ENCODE peak calls at places on chromosome 14, in nine cellular contexts. One of them, this sample, is unnamed.

GRCh38 chr14:61365667-61366194 is 44.4 kb downstream of the PRKCH start:
- DNase-seq in left ventricle myocardium inferior: no peak
- DNase-seq in keratinocyte: no peak
- DNase-seq in Peyer's patch: no peak
- DNase-seq in AG04450: no peak
- DNase-seq in right lobe of liver: no peak
- DNase-seq in sigmoid colon: no peak
- DNase-seq in neural progenitor cell: no peak
- DNase-seq in MM.1S: no peak
- DNase-seq in this sample: no peak

GRCh38 chr14:97380539-97380941 is 583.4 kb downstream of the VRK1 start:
- DNase-seq in neural progenitor cell: no peak
- DNase-seq in left ventricle myocardium inferior: no peak
- DNase-seq in Peyer's patch: no peak
- DNase-seq in MM.1S: no peak
- DNase-seq in AG04450: no peak
- DNase-seq in keratinocyte: peak; percentile 41
- DNase-seq in sigmoid colon: no peak
- DNase-seq in right lobe of liver: no peak
- DNase-seq in this sample: peak; percentile 36

GRCh38 chr14:38122241-38122640 is 85.5 kb upstream of the SSTR1 start:
- DNase-seq in keratinocyte: no peak
- DNase-seq in right lobe of liver: no peak
- DNase-seq in MM.1S: no peak
- DNase-seq in neural progenitor cell: no peak
- DNase-seq in sigmoid colon: no peak
- DNase-seq in AG04450: no peak
- DNase-seq in Peyer's patch: no peak
- DNase-seq in left ventricle myocardium inferior: no peak
- DNase-seq in this sample: no peak

GRCh38 chr14:72256055-72256454 is 323.8 kb downstream of the RGS6 start:
- DNase-seq in AG04450: no peak
- DNase-seq in MM.1S: no peak
- DNase-seq in neural progenitor cell: no peak
- DNase-seq in right lobe of liver: no peak
- DNase-seq in keratinocyte: no peak
- DNase-seq in Peyer's patch: no peak
- DNase-seq in sigmoid colon: no peak
- DNase-seq in left ventricle myocardium inferior: no peak
- DNase-seq in this sample: no peak

GRCh38 chr14:100764716-100765115 is 38.0 kb downstream of the DLK1 start:
- DNase-seq in Peyer's patch: no peak
- DNase-seq in neural progenitor cell: peak; percentile 70
- DNase-seq in right lobe of liver: no peak
- DNase-seq in keratinocyte: no peak
- DNase-seq in left ventricle myocardium inferior: no peak
- DNase-seq in sigmoid colon: peak; percentile 39
- DNase-seq in MM.1S: no peak
- DNase-seq in AG04450: no peak
- DNase-seq in this sample: no peak

GRCh38 chr14:98919431-98919830 is 352.6 kb downstream of the BCL11B start:
- DNase-seq in neural progenitor cell: no peak
- DNase-seq in Peyer's patch: no peak
- DNase-seq in sigmoid colon: peak; percentile 43
- DNase-seq in left ventricle myocardium inferior: no peak
- DNase-seq in MM.1S: no peak
- DNase-seq in keratinocyte: no peak
- DNase-seq in AG04450: no peak
- DNase-seq in right lobe of liver: no peak
- DNase-seq in this sample: no peak

GRCh38 chr14:75232597-75232996 is 46.0 kb upstream of the FOS start:
- DNase-seq in MM.1S: no peak
- DNase-seq in right lobe of liver: no peak
- DNase-seq in sigmoid colon: no peak
- DNase-seq in neural progenitor cell: no peak
- DNase-seq in Peyer's patch: peak; percentile 44
- DNase-seq in left ventricle myocardium inferior: no peak
- DNase-seq in keratinocyte: no peak
- DNase-seq in AG04450: no peak
- DNase-seq in this sample: peak; percentile 45

GRCh38 chr14:50025776-50026175 is 90.6 kb downstream of the VCPKMT start:
- DNase-seq in MM.1S: no peak
- DNase-seq in right lobe of liver: no peak
- DNase-seq in AG04450: no peak
- DNase-seq in Peyer's patch: no peak
- DNase-seq in left ventricle myocardium inferior: no peak
- DNase-seq in keratinocyte: no peak
- DNase-seq in sigmoid colon: no peak
- DNase-seq in neural progenitor cell: no peak
- DNase-seq in this sample: no peak

GRCh38 chr14:95485222-95485819 is 31.1 kb downstream of the SYNE3 start:
- DNase-seq in sigmoid colon: no peak
- DNase-seq in AG04450: no peak
- DNase-seq in MM.1S: no peak
- DNase-seq in neural progenitor cell: peak; percentile 62
- DNase-seq in Peyer's patch: no peak
- DNase-seq in right lobe of liver: no peak
- DNase-seq in keratinocyte: no peak
- DNase-seq in left ventricle myocardium inferior: no peak
- DNase-seq in this sample: no peak

GRCh38 chr14:86782092-86782580 is 1210.8 kb downstream of the GALC start:
- DNase-seq in AG04450: no peak
- DNase-seq in neural progenitor cell: no peak
- DNase-seq in keratinocyte: no peak
- DNase-seq in sigmoid colon: no peak
- DNase-seq in MM.1S: no peak
- DNase-seq in Peyer's patch: no peak
- DNase-seq in right lobe of liver: no peak
- DNase-seq in left ventricle myocardium inferior: no peak
- DNase-seq in this sample: no peak

GRCh38 chr14:86780461-86780860 is 1212.5 kb downstream of the GALC start:
- DNase-seq in left ventricle myocardium inferior: no peak
- DNase-seq in AG04450: no peak
- DNase-seq in sigmoid colon: no peak
- DNase-seq in Peyer's patch: no peak
- DNase-seq in keratinocyte: no peak
- DNase-seq in neural progenitor cell: no peak
- DNase-seq in right lobe of liver: no peak
- DNase-seq in MM.1S: no peak
- DNase-seq in this sample: no peak

GRCh38 chr14:86779416-86779815 is 1213.6 kb downstream of the GALC start:
- DNase-seq in keratinocyte: no peak
- DNase-seq in neural progenitor cell: no peak
- DNase-seq in MM.1S: no peak
- DNase-seq in AG04450: no peak
- DNase-seq in right lobe of liver: no peak
- DNase-seq in left ventricle myocardium inferior: no peak
- DNase-seq in Peyer's patch: no peak
- DNase-seq in sigmoid colon: no peak
- DNase-seq in this sample: no peak

GRCh38 chr14:86777950-86778602 is 1214.9 kb downstream of the GALC start:
- DNase-seq in AG04450: peak; percentile 37
- DNase-seq in MM.1S: no peak
- DNase-seq in keratinocyte: no peak
- DNase-seq in right lobe of liver: no peak
- DNase-seq in left ventricle myocardium inferior: no peak
- DNase-seq in sigmoid colon: no peak
- DNase-seq in neural progenitor cell: no peak
- DNase-seq in Peyer's patch: no peak
- DNase-seq in this sample: no peak

DNA sequence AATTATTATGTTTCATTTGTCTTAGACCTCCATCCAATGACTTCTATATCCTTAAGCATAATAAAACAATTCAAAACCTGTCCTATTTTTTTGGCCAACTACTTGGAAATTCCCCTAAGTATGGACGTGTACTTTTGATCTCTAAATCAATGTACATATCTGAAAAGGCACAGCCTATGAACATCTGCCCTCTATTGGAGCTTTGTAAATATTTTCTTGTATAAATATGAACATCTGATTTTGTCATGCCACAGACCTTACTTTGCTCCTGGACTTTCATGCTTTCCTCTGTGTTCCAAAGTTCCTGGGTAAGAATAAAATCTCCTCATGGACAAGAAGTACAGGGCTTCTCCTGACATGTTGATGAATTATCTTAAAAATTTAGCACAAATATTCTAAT is 1211.9 kb downstream of the GALC start:
- DNase-seq in AG04450: no peak
- DNase-seq in MM.1S: no peak
- DNase-seq in sigmoid colon: no peak
- DNase-seq in keratinocyte: no peak
- DNase-seq in neural progenitor cell: no peak
- DNase-seq in left ventricle myocardium inferior: no peak
- DNase-seq in Peyer's patch: no peak
- DNase-seq in right lobe of liver: no peak
- DNase-seq in this sample: no peak
- TF ChIP-seq CTCF in AG04450: peak; percentile 39
- TF ChIP-seq CTCF in MM.1S: no peak
- TF ChIP-seq CTCF in sigmoid colon: no peak
- TF ChIP-seq CTCF in keratinocyte: no peak
- TF ChIP-seq CTCF in neural progenitor cell: no peak
- TF ChIP-seq CTCF in left ventricle myocardium inferior: no peak
- TF ChIP-seq CTCF in Peyer's patch: no peak
- TF ChIP-seq CTCF in right lobe of liver: peak; percentile 12
- TF ChIP-seq CTCF in this sample: no peak

GRCh38 chr14:105641075-105641937 is 114.9 kb downstream of the TMEM121 start:
- DNase-seq in AG04450: no peak
- DNase-seq in sigmoid colon: no peak
- DNase-seq in Peyer's patch: no peak
- DNase-seq in neural progenitor cell: no peak
- DNase-seq in right lobe of liver: no peak
- DNase-seq in MM.1S: no peak
- DNase-seq in left ventricle myocardium inferior: no peak
- DNase-seq in keratinocyte: no peak
- DNase-seq in this sample: no peak

GRCh38 chr14:105629886-105630215 is 103.5 kb downstream of the TMEM121 start:
- DNase-seq in MM.1S: no peak
- DNase-seq in AG04450: no peak
- DNase-seq in right lobe of liver: no peak
- DNase-seq in left ventricle myocardium inferior: no peak
- DNase-seq in keratinocyte: no peak
- DNase-seq in sigmoid colon: no peak
- DNase-seq in Peyer's patch: no peak
- DNase-seq in neural progenitor cell: no peak
- DNase-seq in this sample: no peak

GRCh38 chr14:105636935-105637334 is 110.6 kb downstream of the TMEM121 start:
- DNase-seq in MM.1S: no peak
- DNase-seq in sigmoid colon: no peak
- DNase-seq in left ventricle myocardium inferior: no peak
- DNase-seq in neural progenitor cell: no peak
- DNase-seq in right lobe of liver: no peak
- DNase-seq in keratinocyte: no peak
- DNase-seq in AG04450: no peak
- DNase-seq in Peyer's patch: no peak
- DNase-seq in this sample: no peak

GRCh38 chr14:105632010-105632409 is 105.6 kb downstream of the TMEM121 start:
- DNase-seq in left ventricle myocardium inferior: no peak
- DNase-seq in right lobe of liver: no peak
- DNase-seq in sigmoid colon: no peak
- DNase-seq in Peyer's patch: no peak
- DNase-seq in AG04450: no peak
- DNase-seq in MM.1S: no peak
- DNase-seq in keratinocyte: no peak
- DNase-seq in neural progenitor cell: no peak
- DNase-seq in this sample: no peak

DNA sequence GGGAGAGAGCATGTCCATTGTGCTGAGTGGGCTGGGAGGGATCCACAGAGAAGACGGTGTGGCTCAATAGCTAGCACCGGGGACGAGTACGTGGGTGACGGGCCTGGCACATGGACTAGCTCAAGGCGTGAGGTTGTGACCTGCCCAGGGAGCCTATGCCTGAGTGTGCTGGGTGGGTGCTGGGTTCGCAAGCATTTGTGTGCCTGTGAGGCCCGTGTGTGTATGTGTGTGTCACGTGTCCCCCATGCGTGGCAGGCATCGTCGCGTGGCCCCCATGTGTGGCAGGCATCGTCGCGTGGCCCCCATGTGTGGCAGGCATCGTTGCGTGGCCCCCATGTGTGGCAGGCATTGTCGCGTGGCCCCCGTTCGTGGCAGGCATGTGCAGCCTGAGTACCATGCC is 109.2 kb downstream of the TMEM121 start:
- DNase-seq in left ventricle myocardium inferior: no peak
- DNase-seq in right lobe of liver: no peak
- DNase-seq in Peyer's patch: no peak
- DNase-seq in sigmoid colon: no peak
- DNase-seq in keratinocyte: no peak
- DNase-seq in MM.1S: no peak
- DNase-seq in neural progenitor cell: no peak
- DNase-seq in AG04450: no peak
- DNase-seq in this sample: no peak
- H3K27me3 ChIP-seq in left ventricle myocardium inferior: peaks cover 1% of the 10 kb centered on the region
- H3K27me3 ChIP-seq in right lobe of liver: no peaks in the 10 kb centered on the region
- H3K27me3 ChIP-seq in Peyer's patch: no peaks in the 10 kb centered on the region
- H3K27me3 ChIP-seq in sigmoid colon: no peaks in the 10 kb centered on the region
- H3K27me3 ChIP-seq in keratinocyte: no peaks in the 10 kb centered on the region
- H3K27me3 ChIP-seq in MM.1S: peaks cover 20% of the 10 kb centered on the region
- H3K27me3 ChIP-seq in neural progenitor cell: no peaks in the 10 kb centered on the region
- H3K27me3 ChIP-seq in AG04450: no peaks in the 10 kb centered on the region
- H3K27me3 ChIP-seq in this sample: no peaks in the 10 kb centered on the region

DNA sequence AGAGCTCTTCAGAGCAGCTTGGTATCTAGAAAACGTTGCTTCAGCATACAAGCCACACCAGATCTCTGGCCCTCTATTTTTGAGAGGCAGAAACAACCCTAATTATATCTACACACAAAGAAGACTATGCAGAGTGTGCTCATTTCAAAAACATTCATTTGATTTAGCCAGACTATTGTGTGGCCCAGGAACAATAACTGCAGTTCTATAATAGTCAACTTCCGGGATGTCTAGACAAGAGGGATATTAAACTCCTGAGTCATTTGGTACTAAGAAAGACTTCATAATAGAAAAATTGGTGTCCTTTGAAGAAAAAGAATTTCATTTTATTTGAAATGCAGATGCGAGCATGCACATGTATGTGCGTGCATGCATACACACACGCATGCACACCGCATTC is 153.8 kb downstream of the PELI2 start:
- DNase-seq in right lobe of liver: no peak
- DNase-seq in Peyer's patch: no peak
- DNase-seq in keratinocyte: no peak
- DNase-seq in MM.1S: no peak
- DNase-seq in sigmoid colon: no peak
- DNase-seq in left ventricle myocardium inferior: no peak
- DNase-seq in neural progenitor cell: no peak
- DNase-seq in AG04450: no peak
- DNase-seq in this sample: no peak
- H3K27ac ChIP-seq in right lobe of liver: no peak overlapping the region
- H3K27ac ChIP-seq in Peyer's patch: no peak overlapping the region
- H3K27ac ChIP-seq in keratinocyte: no peak overlapping the region
- H3K27ac ChIP-seq in MM.1S: no peak overlapping the region
- H3K27ac ChIP-seq in sigmoid colon: no peak overlapping the region
- H3K27ac ChIP-seq in left ventricle myocardium inferior: no peak overlapping the region
- H3K27ac ChIP-seq in neural progenitor cell: no peak overlapping the region
- H3K27ac ChIP-seq in AG04450: no peak overlapping the region
- H3K27ac ChIP-seq in this sample: no peak overlapping the region

GRCh38 chr14:91482278-91483023 is 27.7 kb downstream of the PPP4R3A start:
- DNase-seq in Peyer's patch: no peak
- DNase-seq in keratinocyte: no peak
- DNase-seq in right lobe of liver: no peak
- DNase-seq in AG04450: peak; percentile 39
- DNase-seq in left ventricle myocardium inferior: no peak
- DNase-seq in sigmoid colon: no peak
- DNase-seq in neural progenitor cell: no peak
- DNase-seq in MM.1S: no peak
- DNase-seq in this sample: no peak

GRCh38 chr14:91484744-91485143 is 25.4 kb downstream of the PPP4R3A start:
- DNase-seq in neural progenitor cell: no peak
- DNase-seq in Peyer's patch: no peak
- DNase-seq in left ventricle myocardium inferior: no peak
- DNase-seq in MM.1S: no peak
- DNase-seq in sigmoid colon: no peak
- DNase-seq in keratinocyte: no peak
- DNase-seq in right lobe of liver: no peak
- DNase-seq in AG04450: no peak
- DNase-seq in this sample: no peak

GRCh38 chr14:91484186-91484585 is 25.9 kb downstream of the PPP4R3A start:
- DNase-seq in Peyer's patch: no peak
- DNase-seq in sigmoid colon: no peak
- DNase-seq in keratinocyte: no peak
- DNase-seq in right lobe of liver: no peak
- DNase-seq in left ventricle myocardium inferior: no peak
- DNase-seq in AG04450: no peak
- DNase-seq in neural progenitor cell: no peak
- DNase-seq in MM.1S: no peak
- DNase-seq in this sample: no peak
- TF ChIP-seq CTCF in Peyer's patch: no peak
- TF ChIP-seq CTCF in sigmoid colon: no peak
- TF ChIP-seq CTCF in keratinocyte: peak; percentile 11
- TF ChIP-seq CTCF in right lobe of liver: no peak
- TF ChIP-seq CTCF in left ventricle myocardium inferior: no peak
- TF ChIP-seq CTCF in AG04450: no peak
- TF ChIP-seq CTCF in neural progenitor cell: peak; percentile 39
- TF ChIP-seq CTCF in MM.1S: no peak
- TF ChIP-seq CTCF in this sample: no peak